ENCODE peak calls at places on chromosomes 2 and 18, in ten cellular contexts. M is fibroblast of the conjunctiva; S is GM10248; P is endothelial cell; V is ecto neural progenitor cell; O is GM23338; X is activated CD4-positive, alpha-beta T cell treated with anti-CD3 and anti-CD28 coated beads, Interleukin-2, amount 50 U/mL, for 4 hours; A is right atrium auricular region; L is AG08395; Z is iris pigment epithelial cell. E is an unnamed sample.

GRCh38 chr2:101771226-101771906 is 73.9 kb downstream of the MAP4K4 start:
- DNase-seq in S (no peak), L (no peak), M (no peak), A (no peak), O (no peak), Z (no peak), X (no peak), V (no peak), P (no peak), E (no peak)

GRCh38 chr2:162301151-162301804 is 17.2 kb downstream of the IFIH1 start:
- DNase-seq in A (no peak), O (peak; percentile 66), S (peak; percentile 27), M (peak; percentile 67), L (peak; percentile 39), V (no peak), X (peak; percentile 32), P (peak; percentile 43), Z (peak; percentile 76), E (peak; percentile 59)

GRCh38 chr2:226647626-226648518 is 151.7 kb downstream of the IRS1 start:
- DNase-seq in X (no peak), O (no peak), A (no peak), M (no peak), L (no peak), P (no peak), V (no peak), S (no peak), Z (no peak), E (no peak)

GRCh38 chr2:239966029-239966847 is 58.9 kb downstream of the NDUFA10 start:
- DNase-seq in V (no peak), A (peak; percentile 68), Z (no peak), L (no peak), X (no peak), O (no peak), S (no peak), M (no peak), P (no peak), E (no peak)

GRCh38 chr2:9747396-9747795 is 95.9 kb upstream of the TAF1B start:
- DNase-seq in Z (no peak), A (no peak), P (no peak), M (no peak), L (no peak), S (no peak), V (no peak), X (no peak), O (no peak), E (no peak)

GRCh38 chr2:241009601-241010530 is 11.4 kb downstream of the SNED1 start:
- DNase-seq in A (peak; percentile 67), O (peak; percentile 74), L (peak; percentile 85), Z (peak; percentile 82), V (peak; percentile 67), P (peak; percentile 65), X (no peak), M (peak; percentile 78), S (no peak), E (peak; percentile 15)

GRCh38 chr2:148020036-148020357 is 540 bp downstream of the ORC4 start:
- DNase-seq in A (no peak), V (no peak), L (peak; percentile 23), P (no peak), X (no peak), S (peak; percentile 30), Z (no peak), O (no peak), M (no peak), E (peak; percentile 47)

GRCh38 chr2:71064754-71065621 is 3.5 kb upstream of the NAGK start:
- DNase-seq in V (no peak), L (no peak), X (no peak), O (no peak), M (peak; percentile 8), S (peak; percentile 38), A (no peak), P (no peak), Z (peak; percentile 45), E (no peak)

GRCh38 chr2:187826023-187826422 is 271.8 kb upstream of the TFPI start:
- DNase-seq in V (no peak), L (peak; percentile 9), A (no peak), O (no peak), M (no peak), S (no peak), X (no peak), P (no peak), Z (no peak), E (no peak)

GRCh38 chr2:112846056-112846455 is 9.5 kb upstream of the IL1B start:
- DNase-seq in V (no peak), S (no peak), X (no peak), Z (no peak), A (no peak), L (no peak), M (no peak), P (no peak), O (no peak), E (no peak)

GRCh38 chr18:59691046-59691395 is 6.2 kb downstream of the CCBE1 start:
- DNase-seq in Z (peak; percentile 94), V (no peak), S (no peak), X (no peak), O (no peak), L (peak; percentile 48), A (no peak), P (no peak), M (peak; percentile 58), E (no peak)

E was measured in NCI-H345.